ENCODE peak calls at places on chromosomes 5 and 9, in nine cellular contexts. U, Q, T, L, Z, D, F, R and A are unnamed samples.

GRCh38 chr5:3659907-3660306 is 64.3 kb downstream of the IRX1 start:
- DNase-seq in U (peak; percentile 4), Q (no peak), T (no peak), L (no peak), Z (no peak), D (peak; percentile 2), F (no peak), R (no peak), A (no peak)

GRCh38 chr9:78103971-78104433 is 72.4 kb upstream of the GNAQ start:
- DNase-seq in U (no peak), Q (no peak), T (no peak), L (no peak), Z (no peak), D (no peak), F (no peak), R (no peak), A (no peak)

GRCh38 chr5:174719211-174719610 is 5.2 kb upstream of the MSX2 start:
- DNase-seq in U (no peak), Q (no peak), T (no peak), L (no peak), Z (no peak), D (no peak), F (no peak), R (no peak), A (no peak)

GRCh38 chr9:35273591-35273990 is 111.8 kb downstream of the UNC13B start:
- DNase-seq in U (no peak), Q (no peak), T (no peak), L (no peak), Z (no peak), D (no peak), F (no peak), R (no peak), A (no peak)

GRCh38 chr9:28051559-28051958 is 478.3 kb upstream of the C9orf72 start:
- DNase-seq in U (no peak), Q (no peak), T (peak; percentile 33), L (no peak), Z (no peak), D (peak; percentile 38), F (no peak), R (no peak), A (no peak)

GRCh38 chr5:120464627-120465280 is 654 bp downstream of the PRR16 start:
- DNase-seq in U (peak; percentile 25), Q (peak; percentile 22), T (peak; percentile 65), L (peak; percentile 14), Z (peak; percentile 67), D (peak; percentile 80), F (no peak), R (peak; percentile 25), A (no peak)

GRCh38 chr5:151319334-151319733 is 15.8 kb upstream of the SLC36A3 start:
- DNase-seq in U (no peak), Q (no peak), T (peak; percentile 1), L (no peak), Z (no peak), D (peak; percentile 39), F (no peak), R (peak; percentile 51), A (peak; percentile 66)

GRCh38 chr5:142063376-142063775 is 45.2 kb upstream of the NDFIP1 start:
- DNase-seq in U (no peak), Q (no peak), T (no peak), L (no peak), Z (no peak), D (no peak), F (no peak), R (no peak), A (no peak)

GRCh38 chr9:34343090-34343489 is 13.7 kb downstream of the NUDT2 start:
- DNase-seq in U (no peak), Q (no peak), T (no peak), L (no peak), Z (no peak), D (no peak), F (no peak), R (no peak), A (no peak)

GRCh38 chr9:71733176-71733575 is 35.1 kb downstream of the CEMIP2 start:
- DNase-seq in U (no peak), Q (no peak), T (peak; percentile 23), L (no peak), Z (no peak), D (peak; percentile 46), F (no peak), R (no peak), A (no peak)

GRCh38 chr9:115208503-115208902 is 90.5 kb upstream of the TNC start:
- DNase-seq in U (no peak), Q (no peak), T (peak; percentile 89), L (no peak), Z (no peak), D (peak; percentile 72), F (no peak), R (peak; percentile 26), A (no peak)

GRCh38 chr9:34125681-34126206 is 754 bp downstream of the DCAF12 start:
- DNase-seq in U (no peak), Q (peak; percentile 41), T (peak; percentile 46), L (peak; percentile 3), Z (peak; percentile 57), D (peak; percentile 82), F (peak; percentile 9), R (peak; percentile 44), A (peak; percentile 60)

GRCh38 chr5:5800801-5801761 is 378.6 kb downstream of the ICE1 start:
- DNase-seq in U (no peak), Q (no peak), T (no peak), L (no peak), Z (no peak), D (no peak), F (no peak), R (no peak), A (no peak)

GRCh38 chr9:4927043-4927471 is 58.0 kb upstream of the JAK2 start:
- DNase-seq in U (no peak), Q (peak; percentile 48), T (no peak), L (no peak), Z (no peak), D (peak; percentile 40), F (no peak), R (no peak), A (no peak)

GRCh38 chr9:93368437-93368836 is 83.0 kb upstream of the FAM120A start:
- DNase-seq in U (no peak), Q (no peak), T (no peak), L (no peak), Z (no peak), D (no peak), F (no peak), R (no peak), A (no peak)

GRCh38 chr5:175517824-175518450 is 39.6 kb downstream of the SFXN1 start:
- DNase-seq in U (no peak), Q (peak; percentile 80), T (peak; percentile 97), L (peak; percentile 74), Z (no peak), D (peak; percentile 87), F (no peak), R (peak; percentile 5), A (no peak)

GRCh38 chr5:168976311-168976893 is 324.5 kb downstream of the SLIT3 start:
- DNase-seq in U (no peak), Q (no peak), T (peak; percentile 91), L (no peak), Z (peak; percentile 61), D (peak; percentile 60), F (no peak), R (no peak), A (no peak)

GRCh38 chr5:124783794-124784193 is 37.4 kb upstream of the ZNF608 start:
- DNase-seq in U (no peak), Q (no peak), T (peak; percentile 23), L (no peak), Z (no peak), D (peak; percentile 84), F (no peak), R (peak; percentile 12), A (no peak)

GRCh38 chr5:32343058-32343672 is 30.4 kb upstream of the MTMR12 start:
- DNase-seq in U (no peak), Q (no peak), T (peak; percentile 8), L (no peak), Z (no peak), D (no peak), F (no peak), R (no peak), A (no peak)

DNA sequence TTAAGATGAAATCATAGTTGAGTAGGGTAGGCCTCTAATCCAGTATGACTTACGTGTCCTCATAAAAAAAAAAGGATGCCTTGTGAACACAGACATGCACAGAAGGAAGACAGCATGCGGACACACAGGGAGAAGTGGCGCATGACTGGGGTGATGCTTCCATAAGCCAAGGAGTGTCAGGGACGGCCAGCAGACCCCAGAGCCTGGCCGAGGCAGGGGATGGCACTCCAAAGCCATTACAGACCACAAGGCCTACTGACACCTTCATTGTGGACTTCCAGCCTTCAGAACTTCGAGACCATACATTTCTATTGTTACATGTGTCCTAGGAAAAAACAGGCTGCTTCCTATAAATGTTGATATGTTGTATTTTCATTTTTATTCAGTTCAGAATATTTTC is 19.9 kb downstream of the EHMT1 start:
- DNase-seq in U (no peak), Q (no peak), T (no peak), L (no peak), Z (no peak), D (no peak), F (no peak), R (no peak), A (no peak)
- H3K27me3 ChIP-seq in U (no peaks in the 10 kb centered on the region), Q (no peaks in the 10 kb centered on the region), T (no peaks in the 10 kb centered on the region), L (no peaks in the 10 kb centered on the region), Z (no peaks in the 10 kb centered on the region), D (no peaks in the 10 kb centered on the region), F (no peaks in the 10 kb centered on the region), R (no peaks in the 10 kb centered on the region), A (no peaks in the 10 kb centered on the region)

DNA sequence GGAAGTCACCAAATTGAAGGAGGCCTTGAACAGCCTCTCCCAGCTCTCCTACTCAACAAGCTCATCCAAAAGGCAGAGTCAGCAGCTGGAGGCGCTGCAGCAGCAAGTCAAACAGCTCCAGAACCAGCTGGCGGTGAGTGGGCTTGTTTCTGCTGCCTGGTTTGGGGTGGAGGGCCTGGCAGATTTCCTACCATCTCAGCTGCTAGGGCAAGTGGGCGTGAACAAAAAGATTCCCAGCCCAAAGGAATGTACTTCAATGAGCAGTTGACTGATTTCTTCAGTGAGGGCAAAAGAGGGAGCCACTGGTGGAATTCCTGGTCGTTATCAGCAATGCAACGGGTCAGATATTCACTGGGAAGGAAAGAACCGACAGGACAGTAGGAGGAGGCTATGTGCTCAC is 12.6 kb upstream of the TTC23L start:
- DNase-seq in U (no peak), Q (no peak), T (peak; percentile 77), L (no peak), Z (no peak), D (no peak), F (no peak), R (no peak), A (no peak)
- H2AFZ ChIP-seq in U (no peak overlapping the region), Q (no peak overlapping the region), T (no peak overlapping the region), L (no peak overlapping the region), Z (no peak overlapping the region), D (no peak overlapping the region), F (no peak overlapping the region), R (no peak overlapping the region), A (no peak overlapping the region)

DNA sequence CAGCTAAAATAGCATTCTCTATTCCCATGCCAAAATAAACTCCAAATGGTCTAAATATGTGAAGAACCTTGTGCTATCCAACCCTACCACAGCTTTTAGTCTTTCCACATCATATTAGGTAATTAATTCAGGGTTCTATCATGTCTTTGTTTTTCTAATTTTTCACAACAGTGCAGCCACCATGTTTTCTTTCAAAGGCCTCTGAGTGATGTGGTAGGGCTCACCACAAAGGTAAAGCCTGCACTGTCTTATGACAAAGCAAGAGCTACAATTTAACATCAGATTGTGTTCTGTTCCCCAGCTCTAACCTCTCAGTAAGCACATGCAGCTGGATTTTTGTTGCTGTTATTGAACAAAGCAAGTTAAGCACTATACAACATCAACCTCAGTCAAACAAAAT is 52.4 kb downstream of the MEF2C start:
- DNase-seq in U (no peak), Q (no peak), T (peak; percentile 31), L (no peak), Z (no peak), D (no peak), F (no peak), R (no peak), A (peak; percentile 61)
- H3K79me2 ChIP-seq in U (peaks cover 9% of the 10 kb centered on the region), Q (peaks cover 71% of the 10 kb centered on the region), T (no peaks in the 10 kb centered on the region), L (no peaks in the 10 kb centered on the region), Z (no peaks in the 10 kb centered on the region), D (no peaks in the 10 kb centered on the region), F (no peaks in the 10 kb centered on the region), R (no peaks in the 10 kb centered on the region), A (peaks cover 70% of the 10 kb centered on the region)

GRCh38 chr5:77170-77501 is 14.8 kb upstream of the PLEKHG4B start:
- DNase-seq in U (no peak), Q (no peak), T (no peak), L (no peak), Z (no peak), D (no peak), F (no peak), R (no peak), A (no peak)
- H3K27me3 ChIP-seq in U (peaks cover 2% of the 10 kb centered on the region), Q (peaks cover 51% of the 10 kb centered on the region), T (peaks cover 18% of the 10 kb centered on the region), L (peaks cover 100% of the 10 kb centered on the region), Z (peaks cover 20% of the 10 kb centered on the region), D (peaks cover 26% of the 10 kb centered on the region), F (peaks cover 33% of the 10 kb centered on the region), R (no peaks in the 10 kb centered on the region), A (no peaks in the 10 kb centered on the region)